ENCODE peak calls at places on chromosomes 16 and 17, in seven cellular contexts. N, O, B, V, X, Z and Q are unnamed samples. For H3K9me3, the result is how much of the 10 kb centered on the place peaks cover.

GRCh38 chr16:20344630-20345029 is 7.9 kb downstream of the UMOD start:
- DNase-seq in B (no peak), Z (no peak), O (no peak), V (no peak), X (no peak), N (no peak), Q (no peak)

GRCh38 chr16:86171329-86171728 is 272.4 kb downstream of the IRF8 start:
- DNase-seq in X (no peak), N (peak), Z (no peak), V (no peak), B (no peak), O (no peak), Q (no peak)

GRCh38 chr17:8151641-8152111 is 528 bp downstream of the PER1 start:
- DNase-seq in O (no peak), V (peak), N (peak), B (no peak), X (no peak), Z (peak), Q (peak)

GRCh38 chr16:19601083-19601976 is 45.8 kb downstream of the VPS35L start:
- DNase-seq in B (no peak), Z (no peak), N (peak), X (peak), O (peak), V (no peak), Q (no peak)

GRCh38 chr17:50627386-50627781 is 7.3 kb upstream of the ABCC3 start:
- DNase-seq in O (no peak), V (no peak), N (no peak), B (no peak), X (no peak), Z (no peak), Q (no peak)

GRCh38 chr17:77502626-77503292 is 362.0 kb downstream of the SEC14L1 start:
- DNase-seq in B (no peak), O (no peak), V (no peak), Z (peak), N (no peak), X (no peak), Q (no peak)

GRCh38 chr17:8488931-8489330 is 53.2 kb downstream of the NDEL1 start:
- DNase-seq in B (peak), Z (peak), V (no peak), X (no peak), O (no peak), N (peak), Q (no peak)

GRCh38 chr16:84032458-84033178 is 10.0 kb downstream of the SLC38A8 start:
- DNase-seq in V (no peak), X (no peak), B (no peak), O (no peak), Z (no peak), N (no peak), Q (no peak)

GRCh38 chr17:72714357-72714966 is 378.0 kb downstream of the SLC39A11 start:
- DNase-seq in Z (no peak), X (no peak), V (no peak), O (no peak), B (no peak), N (no peak), Q (no peak)

GRCh38 chr17:66837226-66837625 is 2.3 kb downstream of the CACNG5 start:
- DNase-seq in B (no peak), X (no peak), O (no peak), Z (peak), V (no peak), N (no peak), Q (no peak)

GRCh38 chr16:56861092-56861610 is 3.9 kb upstream of the SLC12A3 start:
- DNase-seq in N (peak), Z (no peak), B (no peak), O (no peak), X (peak), V (no peak), Q (no peak)

GRCh38 chr17:78488867-78489634 is 88.1 kb downstream of the DNAH17 start:
- DNase-seq in V (no peak), B (no peak), X (no peak), O (no peak), Z (no peak), N (no peak), Q (no peak)

GRCh38 chr16:81505011-81505660 is 60.5 kb downstream of the CMIP start:
- DNase-seq in Z (no peak), B (no peak), O (no peak), V (no peak), N (no peak), X (peak), Q (no peak)

GRCh38 chr16:50123417-50123816 is 29.7 kb upstream of the TENT4B start:
- DNase-seq in N (no peak), V (no peak), Z (no peak), X (no peak), B (no peak), O (no peak), Q (no peak)

GRCh38 chr17:60333628-60334031 is 58.3 kb downstream of the USP32 start:
- DNase-seq in B (no peak), O (no peak), V (no peak), Z (no peak), X (no peak), N (no peak), Q (no peak)

GRCh38 chr17:7703584-7704574 is 1.1 kb upstream of the EFNB3 start:
- DNase-seq in V (peak), Z (no peak), O (peak), B (no peak), X (peak), N (peak), Q (no peak)

GRCh38 chr16:30659507-30660423 is 1.5 kb downstream of the FBRS start:
- DNase-seq in N (no peak), O (no peak), X (peak), V (no peak), B (no peak), Z (no peak), Q (peak)

GRCh38 chr16:14600164-14600563 is 29.9 kb downstream of the PARN start:
- DNase-seq in B (peak), X (peak), O (peak), N (peak), V (no peak), Z (no peak), Q (no peak)

GRCh38 chr17:8151120-8151640 is 1.0 kb downstream of the PER1 start:
- DNase-seq in N (peak), B (no peak), V (peak), X (peak), Z (peak), O (no peak), Q (peak)

GRCh38 chr17:54524501-54524900 is 376.2 kb upstream of the TOM1L1 start:
- DNase-seq in X (no peak), Z (no peak), B (no peak), O (no peak), V (no peak), N (no peak), Q (no peak)

GRCh38 chr17:52532373-52532772 is 373.9 kb upstream of the CA10 start:
- DNase-seq in V (no peak), X (no peak), B (no peak), O (no peak), Z (no peak), N (no peak), Q (no peak)
- H3K9me3 ChIP-seq in V (under half), X (under half), B (under half), O (under half), Z (under half), N (under half), Q (under half)

GRCh38 chr16:82783933-82784566 is 157.3 kb downstream of the CDH13 start:
- DNase-seq in O (no peak), B (no peak), Z (no peak), V (no peak), X (no peak), N (no peak), Q (no peak)
- H3K27ac ChIP-seq in O (no peak), B (no peak), Z (no peak), V (no peak), X (no peak), N (no peak), Q (no peak)

GRCh38 chr16:65837431-65837986 is 529.0 kb upstream of the CDH5 start:
- DNase-seq in B (no peak), N (no peak), Z (no peak), V (no peak), O (no peak), X (no peak), Q (no peak)
- TF ChIP-seq CTCF in B (no peak), N (no peak), Z (no peak), V (no peak), O (no peak), X (no peak), Q (no peak)

GRCh38 chr16:35144212-35144932 is 1685.0 kb downstream of the TP53TG3F start:
- DNase-seq in B (no peak), V (no peak), N (no peak), Z (peak), X (no peak), O (no peak), Q (no peak)

GRCh38 chr16:35141303-35141702 is 1681.9 kb downstream of the TP53TG3F start:
- DNase-seq in N (no peak), O (no peak), Z (peak), V (no peak), B (no peak), X (no peak), Q (no peak)

GRCh38 chr16:35142809-35143192 is 1683.4 kb downstream of the TP53TG3F start:
- DNase-seq in N (no peak), X (no peak), Z (peak), B (no peak), V (no peak), O (no peak), Q (no peak)

GRCh38 chr16:35140293-35140986 is 1681.0 kb downstream of the TP53TG3F start:
- DNase-seq in X (no peak), N (no peak), Z (peak), B (no peak), O (no peak), V (no peak), Q (no peak)

GRCh38 chr16:35142147-35142808 is 1682.9 kb downstream of the TP53TG3F start:
- DNase-seq in X (no peak), O (no peak), Z (peak), B (no peak), N (no peak), V (no peak), Q (no peak)
- H3K9me3 ChIP-seq in X (under half), O (under half), Z (under half), B (under half), N (under half), V (half or more), Q (under half)

DNA sequence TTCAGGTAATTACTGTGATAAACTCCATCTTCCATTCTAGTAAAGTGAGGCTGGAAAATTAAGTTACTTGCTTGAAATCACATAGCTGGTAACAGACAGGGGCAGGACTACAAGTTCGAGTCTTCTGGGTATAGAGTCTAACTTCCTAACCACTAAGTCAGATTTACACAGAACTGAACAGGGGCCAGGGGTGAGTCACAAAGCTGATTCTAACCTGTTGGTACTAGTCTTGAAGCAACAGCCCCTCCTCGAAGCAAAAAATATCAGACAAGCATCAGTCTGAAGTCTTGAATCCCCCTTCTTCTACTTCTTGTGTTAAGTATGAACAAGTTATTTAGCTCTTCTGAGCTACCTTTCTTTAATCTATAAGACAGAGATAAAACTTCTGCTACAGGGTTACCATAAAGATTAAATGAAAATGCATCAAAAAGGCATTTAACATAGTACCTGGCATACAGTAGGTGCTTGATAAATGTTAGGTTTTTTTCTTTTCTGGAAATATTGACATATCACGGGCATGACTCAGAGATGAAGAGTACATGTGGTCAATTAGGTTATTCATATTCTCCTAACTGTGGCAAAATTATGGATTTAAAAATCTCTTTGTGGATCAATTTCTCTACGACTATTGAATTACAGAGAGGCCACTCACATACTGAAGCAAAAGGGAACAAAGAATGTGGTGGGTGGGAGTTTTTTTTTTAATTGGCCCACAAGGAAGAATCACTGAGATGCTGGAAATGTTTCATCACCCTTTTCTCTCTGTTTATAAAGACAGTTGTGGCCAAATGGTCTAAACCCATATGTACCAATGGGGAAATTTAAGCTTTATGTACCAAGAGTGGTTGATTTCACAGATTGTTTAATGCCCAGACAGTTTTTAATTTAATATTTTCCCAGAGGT is 266.9 kb upstream of the DYNLRB2 start:
- DNase-seq in N (peak), V (no peak), B (no peak), O (no peak), X (no peak), Z (no peak), Q (no peak)
- H3K27ac ChIP-seq in N (no peak), V (no peak), B (no peak), O (no peak), X (no peak), Z (no peak), Q (no peak)

GRCh38 chr17:15231851-15232516 is 33.1 kb downstream of the PMP22 start:
- DNase-seq in V (no peak), B (no peak), N (no peak), X (no peak), Z (no peak), O (no peak), Q (peak)

GRCh38 chr17:15233971-15234370 is 31.2 kb downstream of the PMP22 start:
- DNase-seq in V (no peak), N (no peak), X (no peak), Z (no peak), O (no peak), B (no peak), Q (no peak)

GRCh38 chr17:15232517-15232915 is 32.6 kb downstream of the PMP22 start:
- DNase-seq in Z (no peak), V (no peak), O (no peak), X (no peak), N (no peak), B (no peak), Q (no peak)

GRCh38 chr17:15230866-15231265 is 34.3 kb downstream of the PMP22 start:
- DNase-seq in N (no peak), V (no peak), Z (no peak), O (no peak), X (no peak), B (no peak), Q (peak)

DNA sequence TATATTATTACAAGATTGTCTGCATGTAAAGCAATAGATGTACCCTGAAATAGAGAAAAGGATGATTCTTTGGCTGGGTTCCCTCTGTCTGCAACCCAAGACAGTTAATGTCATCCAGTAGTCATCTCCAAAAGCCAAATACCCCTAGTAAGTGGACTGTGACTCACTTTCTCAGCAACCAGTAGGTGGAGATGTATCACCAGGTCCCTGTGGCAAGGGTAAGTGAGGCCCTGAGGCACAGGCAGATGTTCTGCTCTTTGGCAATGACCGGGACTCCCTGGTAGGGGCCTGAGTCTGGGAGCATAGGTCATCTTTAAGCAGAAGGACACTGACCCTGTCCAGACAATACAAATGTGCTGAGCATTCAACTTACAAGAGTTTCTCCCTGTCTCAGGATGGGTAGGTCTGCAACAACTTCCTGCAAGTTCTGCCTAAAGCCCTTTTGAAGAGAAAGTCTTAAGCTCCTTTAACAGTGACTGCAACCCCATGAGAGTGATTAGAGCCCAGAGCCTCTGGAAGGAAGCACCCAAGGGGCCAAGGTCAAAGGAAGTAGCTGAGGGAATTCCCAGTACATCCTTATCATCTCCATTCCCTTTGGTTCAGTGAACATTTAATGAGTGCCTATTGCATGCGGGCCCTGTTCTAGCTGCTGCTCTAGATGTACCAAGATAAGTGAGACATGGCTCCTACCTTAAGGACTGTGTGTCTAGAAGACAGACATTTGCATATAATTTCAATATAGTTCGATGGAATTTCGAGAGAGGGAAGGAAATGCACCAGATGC is 31.9 kb downstream of the PMP22 start:
- DNase-seq in N (peak), O (peak), B (no peak), Z (no peak), X (peak), V (no peak), Q (peak)
- TF ChIP-seq CTCF in N (peak), O (peak), B (peak), Z (no peak), X (peak), V (no peak), Q (no peak)

DNA sequence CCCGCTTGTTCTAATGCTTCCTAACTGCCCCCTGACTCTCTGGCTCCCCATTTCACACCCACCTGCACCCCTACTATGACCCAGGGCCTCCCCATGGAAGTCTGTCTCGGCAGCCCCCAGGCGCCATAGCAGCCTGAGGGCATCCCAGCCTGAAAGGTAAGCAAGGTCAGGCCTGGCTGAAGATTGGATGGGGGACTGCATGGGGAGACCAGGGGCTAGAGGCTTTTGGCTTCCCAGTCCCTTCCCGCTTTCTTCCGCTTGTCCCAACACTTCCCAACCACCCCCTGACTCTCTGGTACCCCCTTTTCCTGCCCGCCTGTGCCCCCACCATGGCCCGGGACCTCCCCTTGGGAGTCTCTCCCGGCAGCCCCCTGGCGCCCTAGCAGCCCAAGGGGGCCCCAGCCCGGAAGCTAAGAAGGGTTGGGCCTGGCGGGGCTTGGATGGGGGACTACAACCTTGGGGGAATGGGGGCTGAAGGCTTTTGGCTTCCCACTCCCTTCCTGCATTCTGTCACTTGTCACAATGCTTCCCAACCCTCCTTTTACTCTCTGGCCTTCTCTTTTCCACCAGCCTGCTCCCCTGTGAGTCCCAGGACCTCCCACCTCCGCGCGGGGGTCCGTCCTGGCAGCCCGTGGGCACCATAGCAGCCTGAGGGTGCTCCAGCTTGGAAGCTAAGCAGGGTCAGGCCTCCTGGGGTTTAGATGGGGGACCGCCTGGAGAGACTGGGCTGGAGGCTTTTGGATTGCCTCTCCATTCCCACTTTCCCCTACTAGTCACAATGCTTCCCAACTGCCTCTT is 2288.4 kb downstream of the TP53TG3F start:
- DNase-seq in B (no peak), V (no peak), O (no peak), X (no peak), Z (no peak), N (no peak), Q (peak)
- H3K9me3 ChIP-seq in B (under half), V (half or more), O (under half), X (under half), Z (under half), N (under half), Q (under half)

GRCh38 chr17:29760279-29760721 is 137.6 kb upstream of the CORO6 start:
- DNase-seq in V (no peak), B (no peak), Z (no peak), X (no peak), O (peak), N (peak), Q (no peak)
- H3K27ac ChIP-seq in V (peak), B (no peak), Z (peak), X (no peak), O (peak), N (peak), Q (peak)

GRCh38 chr16:74650966-74651567 is 15.6 kb downstream of the RFWD3 start:
- DNase-seq in V (no peak), O (peak), Z (no peak), B (no peak), N (peak), X (no peak), Q (no peak)
- TF ChIP-seq CTCF in V (peak), O (peak), Z (no peak), B (peak), N (peak), X (peak), Q (no peak)

DNA sequence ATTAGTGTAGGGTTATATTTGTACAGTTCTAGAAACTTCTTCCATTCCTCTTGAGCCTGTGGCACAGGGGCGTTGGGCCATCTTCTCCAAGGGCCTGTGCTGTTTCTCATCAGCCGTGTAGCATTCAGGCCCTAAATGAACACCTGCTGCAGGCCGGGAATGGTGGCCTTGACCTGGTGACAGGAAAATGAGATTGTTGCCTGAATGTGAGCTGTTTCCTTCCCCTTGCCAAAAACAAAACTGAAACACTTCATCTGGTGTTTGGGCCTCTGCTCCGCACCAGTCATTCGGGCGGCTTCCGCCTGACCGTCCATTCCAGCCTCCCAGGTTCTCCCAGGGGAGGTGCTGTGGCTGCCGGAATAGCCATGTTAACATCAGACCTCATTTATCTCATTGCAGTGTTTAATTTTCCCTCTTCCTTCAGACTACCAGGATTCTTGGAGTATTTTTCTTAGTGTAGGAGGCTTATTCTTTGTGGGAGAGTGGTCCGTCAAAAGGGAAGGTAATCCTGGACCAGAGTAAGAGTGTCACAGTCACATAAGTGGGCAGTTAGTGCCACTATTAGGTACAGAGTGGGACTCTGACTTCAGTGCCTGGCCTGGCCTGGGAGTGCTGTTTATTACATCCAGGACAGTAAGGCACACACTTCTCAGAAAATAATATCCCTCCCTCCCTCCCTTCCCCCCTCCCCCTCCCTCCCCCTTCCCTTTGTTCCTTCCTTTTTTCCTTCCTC is 61.9 kb downstream of the WWP2 start:
- DNase-seq in Z (no peak), O (no peak), N (peak), V (peak), X (no peak), B (no peak), Q (no peak)
- H3K9me3 ChIP-seq in Z (under half), O (under half), N (under half), V (under half), X (under half), B (under half), Q (under half)